ENCODE peak calls at places on chromosomes 1 and 21, in nine cellular contexts. E is type B pancreatic cell, Q is amniotic epithelial cell, R is brain microvascular endothelial cell, V is NCI-H1092 treated with DMSO at 0.1 percent for 48 hours, Z is EH, O is fibroblast of gingiva, M is HS-5, A is left ventricle myocardium superior. F is an unnamed sample.

GRCh38 chr1:21799730-21800129 is 12.3 kb upstream of the LDLRAD2 start:
- DNase-seq in E (no peak), Q (no peak), R (no peak), V (no peak), Z (no peak), O (no peak), M (no peak), A (no peak), F (no peak)

GRCh38 chr21:36082140-36082742 is 12.4 kb downstream of the CBR1 start:
- DNase-seq in E (no peak), Q (no peak), R (no peak), V (no peak), Z (peak), O (no peak), M (no peak), A (no peak), F (no peak)

GRCh38 chr1:31744165-31744888 is 19.8 kb downstream of the ADGRB2 start:
- DNase-seq in E (no peak), Q (no peak), R (no peak), V (no peak), Z (no peak), O (no peak), M (no peak), A (no peak), F (no peak)

GRCh38 chr1:183687546-183688279 is 34.6 kb upstream of the APOBEC4 start:
- DNase-seq in E (no peak), Q (peak), R (no peak), V (no peak), Z (no peak), O (no peak), M (no peak), A (no peak), F (no peak)

GRCh38 chr1:42456754-42457089 is 379 bp downstream of the PPCS start:
- DNase-seq in E (peak), Q (peak), R (peak), V (peak), Z (peak), O (peak), M (peak), A (no peak), F (no peak)

GRCh38 chr1:159040206-159040605 is 30.5 kb downstream of the IFI16 start:
- DNase-seq in E (no peak), Q (peak), R (peak), V (no peak), Z (peak), O (peak), M (peak), A (no peak), F (no peak)

GRCh38 chr1:212816567-212817278 is 25.0 kb downstream of the TATDN3 start:
- DNase-seq in E (no peak), Q (peak), R (no peak), V (no peak), Z (peak), O (no peak), M (no peak), A (no peak), F (no peak)

GRCh38 chr1:20654104-20654690 is 7.0 kb downstream of the DDOST start:
- DNase-seq in E (no peak), Q (no peak), R (no peak), V (no peak), Z (no peak), O (no peak), M (no peak), A (peak), F (no peak)

GRCh38 chr1:33661791-33662190 is 189.3 kb downstream of the ZSCAN20 start:
- DNase-seq in E (no peak), Q (no peak), R (no peak), V (peak), Z (no peak), O (no peak), M (no peak), A (no peak), F (no peak)

GRCh38 chr1:233172201-233172600 is 123.3 kb downstream of the PCNX2 start:
- DNase-seq in E (no peak), Q (peak), R (peak), V (no peak), Z (peak), O (peak), M (no peak), A (no peak), F (no peak)

GRCh38 chr1:224726783-224727182 is 110.7 kb downstream of the CNIH3 start:
- DNase-seq in E (no peak), Q (peak), R (peak), V (no peak), Z (peak), O (peak), M (peak), A (no peak), F (no peak)

GRCh38 chr1:63802109-63802508 is 28.3 kb downstream of the ROR1 start:
- DNase-seq in E (no peak), Q (no peak), R (no peak), V (no peak), Z (no peak), O (no peak), M (no peak), A (no peak), F (no peak)

GRCh38 chr1:225845633-225846259 is 35.8 kb downstream of the EPHX1 start:
- DNase-seq in E (peak), Q (peak), R (peak), V (peak), Z (peak), O (peak), M (no peak), A (peak), F (no peak)

GRCh38 chr1:173168941-173169340 is 38.2 kb downstream of the TNFSF4 start:
- DNase-seq in E (no peak), Q (no peak), R (no peak), V (no peak), Z (peak), O (no peak), M (no peak), A (no peak), F (no peak)

GRCh38 chr1:3541930-3542329 is 69.4 kb downstream of the MEGF6 start:
- DNase-seq in E (no peak), Q (no peak), R (no peak), V (no peak), Z (peak), O (no peak), M (no peak), A (peak), F (no peak)

GRCh38 chr21:44650973-44651675 is 3.3 kb downstream of the KRTAP12-4 start:
- DNase-seq in E (peak), Q (no peak), R (no peak), V (no peak), Z (no peak), O (no peak), M (no peak), A (no peak), F (peak)

GRCh38 chr1:223390618-223391017 is 2.6 kb upstream of the CCDC185 start:
- DNase-seq in E (no peak), Q (no peak), R (no peak), V (no peak), Z (no peak), O (no peak), M (no peak), A (no peak), F (no peak)

GRCh38 chr1:24920155-24920925 is 9.7 kb downstream of the RUNX3 start:
- DNase-seq in E (no peak), Q (no peak), R (peak), V (no peak), Z (peak), O (peak), M (no peak), A (no peak), F (no peak)

GRCh38 chr1:198620951-198621824 is 17.7 kb upstream of the PTPRC start:
- DNase-seq in E (no peak), Q (no peak), R (no peak), V (no peak), Z (no peak), O (no peak), M (no peak), A (no peak), F (peak)

GRCh38 chr1:234509457-234510328 is 30.7 kb upstream of the TARBP1 start:
- DNase-seq in E (no peak), Q (no peak), R (no peak), V (peak), Z (peak), O (peak), M (no peak), A (no peak), F (no peak)